ENCODE peak calls at places on chromosomes 11 and 22, in nine cellular contexts. S is amygdala; E is chondrocyte; L is NCI-H774; R is T follicular helper cell; B is cardiac fibroblast; N is breast epithelium; M is activated CD4-positive, alpha-beta T cell treated with anti-CD3 and anti-CD28 coated beads for 1 hour; O is activated T-helper 1 cell treated with anti-CD3 and anti-CD28 coated beads, Interleukin-2, amount 50 U/mL, for 16 hours. U is an unnamed sample.

GRCh38 chr22:26835929-26836528 is 178.6 kb downstream of the MIAT start:
- DNase-seq in S (no peak), E (no peak), L (peak), R (peak), B (peak), N (no peak), M (no peak), O (peak), U (peak)

GRCh38 chr11:34869425-34869824 is 46.8 kb downstream of the APIP start:
- DNase-seq in S (no peak), E (no peak), L (no peak), R (no peak), B (no peak), N (no peak), M (no peak), O (no peak), U (peak)

GRCh38 chr11:76768091-76769047 is 14.8 kb upstream of the TSKU start:
- DNase-seq in S (no peak), E (no peak), L (no peak), R (no peak), B (peak), N (peak), M (no peak), O (no peak), U (peak)

GRCh38 chr11:134938212-134938611 is 526.2 kb upstream of the B3GAT1 start:
- DNase-seq in S (no peak), E (no peak), L (no peak), R (no peak), B (no peak), N (no peak), M (no peak), O (no peak), U (no peak)

GRCh38 chr11:46916669-46917108 is 1.7 kb downstream of the LRP4 start:
- DNase-seq in S (no peak), E (no peak), L (no peak), R (no peak), B (peak), N (no peak), M (no peak), O (no peak), U (peak)

GRCh38 chr22:44870021-44870420 is 117.6 kb downstream of the ARHGAP8 start:
- DNase-seq in S (no peak), E (no peak), L (no peak), R (no peak), B (peak), N (no peak), M (no peak), O (no peak), U (peak)

GRCh38 chr11:2767751-2768150 is 68.0 kb upstream of the KCNQ1OT1 start:
- DNase-seq in S (no peak), E (no peak), L (no peak), R (no peak), B (no peak), N (peak), M (peak), O (no peak), U (no peak)

GRCh38 chr22:19879248-19879575 is 24.5 kb upstream of the GNB1L start:
- DNase-seq in S (no peak), E (peak), L (no peak), R (no peak), B (no peak), N (no peak), M (no peak), O (no peak), U (no peak)

GRCh38 chr22:21443057-21443734 is 24.0 kb upstream of the TMEM191C start:
- DNase-seq in S (no peak), E (peak), L (no peak), R (no peak), B (no peak), N (peak), M (no peak), O (no peak), U (no peak)

GRCh38 chr22:43013355-43014061 is 1.4 kb downstream of the PACSIN2 start:
- DNase-seq in S (no peak), E (no peak), L (no peak), R (no peak), B (peak), N (peak), M (no peak), O (no peak), U (peak)

GRCh38 chr11:112784323-112785073 is 176.7 kb upstream of the NCAM1 start:
- DNase-seq in S (no peak), E (no peak), L (no peak), R (no peak), B (peak), N (no peak), M (no peak), O (no peak), U (no peak)

GRCh38 chr22:30643055-30643875 is 7.7 kb downstream of the SLC35E4 start:
- DNase-seq in S (no peak), E (no peak), L (no peak), R (no peak), B (no peak), N (no peak), M (no peak), O (no peak), U (no peak)